ENCODE peak calls at places on chromosomes 12 and 14, in six cellular contexts. W is CD4-positive, alpha-beta T cell; Z is T-helper 17 cell; T is activated CD4-positive, alpha-beta T cell treated with anti-CD3 and anti-CD28 coated beads, Interleukin-2, amount 50 U/mL, for 24 hours; I is A549; B is AG09319. K is an unnamed sample.

GRCh38 chr14:96039633-96040311 is 610 bp downstream of the C14orf132 start:
- DNase-seq in W (peak), Z (no peak), T (no peak), I (peak), B (no peak), K (peak)

GRCh38 chr12:113471619-113472171 is at the start of gene LHX5:
- DNase-seq in W (no peak), Z (no peak), T (no peak), I (no peak), B (no peak), K (no peak)

GRCh38 chr14:50726372-50727107 is 58.4 kb upstream of the SAV1 start:
- DNase-seq in W (no peak), Z (no peak), T (peak), I (no peak), B (peak), K (peak)

GRCh38 chr12:1534708-1535107 is 59.7 kb downstream of the FBXL14 start:
- DNase-seq in W (no peak), Z (no peak), T (no peak), I (no peak), B (no peak), K (no peak)

GRCh38 chr14:21241218-21241819 is 27.9 kb downstream of the HNRNPC start:
- DNase-seq in W (no peak), Z (no peak), T (no peak), I (no peak), B (no peak), K (no peak)

GRCh38 chr12:131473261-131473660 is 237.6 kb upstream of the SFSWAP start:
- DNase-seq in W (no peak), Z (no peak), T (no peak), I (no peak), B (no peak), K (no peak)

GRCh38 chr14:102375126-102375525 is 12.4 kb downstream of the TECPR2 start:
- DNase-seq in W (no peak), Z (no peak), T (no peak), I (no peak), B (no peak), K (no peak)

GRCh38 chr14:103066399-103066798 is 9.1 kb upstream of the CDC42BPB start:
- DNase-seq in W (no peak), Z (no peak), T (no peak), I (no peak), B (no peak), K (no peak)

GRCh38 chr12:113559466-113559865 is 87.8 kb upstream of the LHX5 start:
- DNase-seq in W (no peak), Z (no peak), T (no peak), I (no peak), B (no peak), K (no peak)

GRCh38 chr12:60494249-60494648 is 898.4 kb downstream of the SLC16A7 start:
- DNase-seq in W (no peak), Z (no peak), T (no peak), I (peak), B (peak), K (peak)

GRCh38 chr12:43973993-43974392 is 138.1 kb downstream of the TMEM117 start:
- DNase-seq in W (no peak), Z (no peak), T (no peak), I (no peak), B (no peak), K (no peak)

GRCh38 chr12:11397366-11397765 is 2.0 kb upstream of the PRB2 start:
- DNase-seq in W (no peak), Z (no peak), T (no peak), I (no peak), B (no peak), K (no peak)

GRCh38 chr14:95480109-95480886 is 36.2 kb downstream of the SYNE3 start:
- DNase-seq in W (no peak), Z (peak), T (no peak), I (no peak), B (peak), K (peak)

GRCh38 chr12:75550906-75551305 is 39.5 kb upstream of the KRR1 start:
- DNase-seq in W (no peak), Z (no peak), T (no peak), I (no peak), B (no peak), K (no peak)

GRCh38 chr12:89461649-89462612 is 62.7 kb downstream of the GALNT4 start:
- DNase-seq in W (no peak), Z (no peak), T (no peak), I (peak), B (peak), K (peak)

GRCh38 chr14:73472182-73473114 is 14.1 kb upstream of the NUMB start:
- DNase-seq in W (no peak), Z (no peak), T (peak), I (peak), B (no peak), K (peak)